ENCODE peak calls at places on chromosomes 16 and 17, in seven cellular contexts. Z is osteoblast; R is heart left ventricle; A is suprapubic skin; P is CD8-positive, alpha-beta T cell; L is OCI-LY7; Y is tibial artery. S is an unnamed sample.
A peak's percentile ranks its signal among the peaks of the same experiment; 100 is the strongest.

GRCh38 chr17:76578376-76578775 is 7.3 kb downstream of the ST6GALNAC2 start:
- DNase-seq in L (no peak), R (no peak), Y (no peak), Z (peak; percentile 61), A (no peak), P (no peak), S (no peak)

GRCh38 chr17:9329251-9329921 is 246.2 kb downstream of the STX8 start:
- DNase-seq in P (no peak), R (peak; percentile 45), Z (no peak), L (no peak), A (no peak), Y (no peak), S (no peak)

GRCh38 chr16:75238132-75238852 is 13.1 kb downstream of the BCAR1 start:
- DNase-seq in Y (peak; percentile 86), R (peak; percentile 91), Z (peak; percentile 99), A (peak; percentile 81), P (no peak), L (no peak), S (peak; percentile 70)

GRCh38 chr16:6633441-6633840 is 699.2 kb upstream of the RBFOX1 start:
- DNase-seq in A (no peak), P (no peak), Z (no peak), R (no peak), Y (no peak), L (no peak), S (no peak)

GRCh38 chr17:14014647-14015046 is 54.7 kb upstream of the COX10 start:
- DNase-seq in P (no peak), L (no peak), A (no peak), Z (no peak), Y (no peak), R (no peak), S (no peak)

GRCh38 chr17:1001640-1002411 is 4.9 kb downstream of the TIMM22 start:
- DNase-seq in Z (peak; percentile 98), A (no peak), P (no peak), L (no peak), Y (peak; percentile 66), R (peak; percentile 66), S (peak; percentile 28)

GRCh38 chr16:58236231-58236690 is 38.4 kb upstream of the CSNK2A2 start:
- DNase-seq in R (peak; percentile 72), L (peak; percentile 78), A (peak; percentile 65), Y (peak; percentile 55), P (peak; percentile 21), Z (peak; percentile 84), S (peak; percentile 73)

GRCh38 chr16:78791011-78791410 is 691.6 kb downstream of the WWOX start:
- DNase-seq in L (no peak), P (no peak), Y (no peak), A (no peak), Z (no peak), R (no peak), S (no peak)

GRCh38 chr16:88533945-88534641 is 36.1 kb upstream of the ZC3H18 start:
- DNase-seq in A (no peak), Z (peak; percentile 100), P (peak; percentile 75), R (peak; percentile 77), L (peak; percentile 87), Y (peak; percentile 48), S (peak; percentile 81)

GRCh38 chr16:19912445-19913305 is 28.0 kb upstream of the GPRC5B start:
- DNase-seq in Z (no peak), R (no peak), A (no peak), Y (no peak), L (no peak), P (no peak), S (no peak)

GRCh38 chr17:44628234-44629188 is 27.8 kb upstream of the MEIOC start:
- DNase-seq in L (peak; percentile 82), Y (no peak), R (peak; percentile 84), A (no peak), P (no peak), Z (no peak), S (peak; percentile 73)

GRCh38 chr17:66331038-66331816 is 28.8 kb downstream of the PRKCA start:
- DNase-seq in L (no peak), A (no peak), Y (no peak), Z (no peak), R (no peak), P (peak; percentile 12), S (no peak)

GRCh38 chr16:30395992-30396560 is 856 bp downstream of the ZNF48 start:
- DNase-seq in Z (no peak), Y (no peak), A (no peak), L (no peak), P (no peak), R (no peak), S (no peak)

GRCh38 chr16:29806096-29806579 is at the start of gene MAZ:
- DNase-seq in Y (no peak), P (peak; percentile 75), Z (no peak), L (peak; percentile 85), A (no peak), R (no peak), S (no peak)

GRCh38 chr16:14013571-14014283 is 57.4 kb upstream of the MRTFB start:
- DNase-seq in Z (peak; percentile 86), L (no peak), P (no peak), A (peak; percentile 59), Y (peak; percentile 60), R (peak; percentile 48), S (no peak)

GRCh38 chr17:29379084-29379811 is 10.9 kb upstream of the TAOK1 start:
- DNase-seq in Z (no peak), L (no peak), R (no peak), P (no peak), Y (no peak), A (no peak), S (no peak)
- H3K4me1 ChIP-seq in Z (peaks cover 12% of the 10 kb centered on the region), L (no peaks in the 10 kb centered on the region), R (no peaks in the 10 kb centered on the region), P (no peaks in the 10 kb centered on the region), Y (no peaks in the 10 kb centered on the region), A (peaks cover 10% of the 10 kb centered on the region), S (no peaks in the 10 kb centered on the region)

GRCh38 chr17:75503976-75504346 is 11.4 kb downstream of the CASKIN2 start:
- DNase-seq in Y (no peak), R (no peak), P (no peak), A (peak; percentile 64), Z (no peak), L (no peak), S (no peak)
- H3K36me3 ChIP-seq in Y (peaks cover 19% of the 10 kb centered on the region), R (peaks cover 5% of the 10 kb centered on the region), P (no peaks in the 10 kb centered on the region), A (peaks cover 84% of the 10 kb centered on the region), Z (peaks cover 13% of the 10 kb centered on the region), L (no peaks in the 10 kb centered on the region), S (no peaks in the 10 kb centered on the region)

GRCh38 chr16:84001726-84002125 is 33.7 kb downstream of the NECAB2 start:
- DNase-seq in Z (no peak), R (no peak), L (no peak), Y (no peak), P (no peak), A (no peak), S (no peak)
- H3K27ac ChIP-seq in Z (no peak overlapping the region), R (no peak overlapping the region), L (no peak overlapping the region), Y (no peak overlapping the region), P (no peak overlapping the region), A (no peak overlapping the region), S (no peak overlapping the region)

GRCh38 chr16:81451753-81452680 is 7.4 kb downstream of the CMIP start:
- DNase-seq in P (no peak), R (no peak), Z (peak; percentile 62), A (no peak), L (no peak), Y (peak; percentile 63), S (no peak)
- H3K4me1 ChIP-seq in P (peaks cover 59% of the 10 kb centered on the region), R (peaks cover 30% of the 10 kb centered on the region), Z (no peaks in the 10 kb centered on the region), A (peaks cover 60% of the 10 kb centered on the region), L (peaks cover 50% of the 10 kb centered on the region), Y (no peaks in the 10 kb centered on the region), S (peaks cover 27% of the 10 kb centered on the region)

GRCh38 chr17:80377798-80378197 is 37.2 kb upstream of the ENDOV start:
- DNase-seq in L (no peak), Y (no peak), A (peak; percentile 36), Z (peak; percentile 4), R (no peak), P (no peak), S (no peak)

GRCh38 chr17:80374732-80375118 is 40.2 kb upstream of the ENDOV start:
- DNase-seq in L (no peak), P (no peak), Y (no peak), R (no peak), A (no peak), Z (no peak), S (no peak)

GRCh38 chr17:80374039-80374731 is 40.8 kb upstream of the ENDOV start:
- DNase-seq in Y (no peak), P (no peak), Z (peak; percentile 53), L (no peak), R (no peak), A (peak; percentile 46), S (no peak)

GRCh38 chr17:80375186-80375585 is 39.8 kb upstream of the ENDOV start:
- DNase-seq in A (peak; percentile 36), P (no peak), Z (peak; percentile 29), Y (no peak), R (no peak), L (no peak), S (no peak)

GRCh38 chr17:80376531-80376930 is 38.4 kb upstream of the ENDOV start:
- DNase-seq in Y (no peak), R (no peak), A (no peak), Z (peak; percentile 34), P (no peak), L (no peak), S (no peak)
- H3K36me3 ChIP-seq in Y (peaks cover 89% of the 10 kb centered on the region), R (peaks cover 54% of the 10 kb centered on the region), A (peaks cover 99% of the 10 kb centered on the region), Z (peaks cover 95% of the 10 kb centered on the region), P (peaks cover 92% of the 10 kb centered on the region), L (peaks cover 10% of the 10 kb centered on the region), S (peaks cover 7% of the 10 kb centered on the region)

GRCh38 chr16:9885457-9885856 is 296.8 kb downstream of the GRIN2A start:
- DNase-seq in R (no peak), Z (no peak), L (no peak), A (no peak), Y (no peak), P (no peak), S (no peak)
- H3K27ac ChIP-seq in R (no peak overlapping the region), Z (no peak overlapping the region), L (no peak overlapping the region), A (no peak overlapping the region), Y (no peak overlapping the region), P (no peak overlapping the region), S (no peak overlapping the region)

GRCh38 chr16:2147378-2147777 is 1.0 kb upstream of the RAB26 start:
- DNase-seq in Y (no peak), R (peak; percentile 26), A (no peak), L (no peak), P (no peak), Z (peak; percentile 89), S (no peak)
- H3K4me1 ChIP-seq in Y (peaks cover 22% of the 10 kb centered on the region), R (peaks cover 23% of the 10 kb centered on the region), A (peaks cover 48% of the 10 kb centered on the region), L (peaks cover 45% of the 10 kb centered on the region), P (peaks cover 40% of the 10 kb centered on the region), Z (peaks cover 32% of the 10 kb centered on the region), S (peaks cover 19% of the 10 kb centered on the region)

GRCh38 chr17:75491680-75492079 is 23.7 kb downstream of the CASKIN2 start:
- DNase-seq in R (no peak), L (no peak), Z (no peak), Y (no peak), A (no peak), P (no peak), S (no peak)

GRCh38 chr17:75489511-75489955 is 25.8 kb downstream of the CASKIN2 start:
- DNase-seq in R (no peak), P (no peak), Y (no peak), L (no peak), A (no peak), Z (peak; percentile 74), S (no peak)

GRCh38 chr17:75492555-75493168 is 22.7 kb downstream of the CASKIN2 start:
- DNase-seq in Y (no peak), P (no peak), Z (no peak), R (no peak), L (no peak), A (no peak), S (no peak)

GRCh38 chr17:75490173-75490743 is 25.1 kb downstream of the CASKIN2 start:
- DNase-seq in A (no peak), Y (no peak), Z (peak; percentile 83), P (no peak), R (no peak), L (no peak), S (peak; percentile 73)

GRCh38 chr17:75490953-75491649 is 24.2 kb downstream of the CASKIN2 start:
- DNase-seq in Z (peak; percentile 83), Y (no peak), A (no peak), L (no peak), R (no peak), P (no peak), S (no peak)
- H3K36me3 ChIP-seq in Z (peaks cover 16% of the 10 kb centered on the region), Y (peaks cover 22% of the 10 kb centered on the region), A (peaks cover 57% of the 10 kb centered on the region), L (no peaks in the 10 kb centered on the region), R (peaks cover 7% of the 10 kb centered on the region), P (peaks cover 8% of the 10 kb centered on the region), S (no peaks in the 10 kb centered on the region)

S was measured in pancreas.